ENCODE peak calls at places on chromosomes 4 and X, in nine cellular contexts. Z, F, N, V, M, R, E, Q and X are unnamed samples.

GRCh38 chr4:90951037-90951436 is 823.8 kb downstream of the CCSER1 start:
- DNase-seq in Z (no peak), M (no peak), R (no peak), N (no peak), E (no peak), Q (peak), F (no peak), V (no peak), X (no peak)

GRCh38 chr4:7422098-7422897 is 12.4 kb downstream of the PSAPL1 start:
- DNase-seq in E (no peak), Z (no peak), Q (no peak), M (no peak), F (no peak), R (peak), N (no peak), V (no peak), X (no peak)

GRCh38 chr4:118941799-118942198 is 53.1 kb downstream of the SYNPO2 start:
- DNase-seq in F (no peak), M (no peak), R (peak), V (no peak), Q (no peak), E (no peak), N (no peak), Z (no peak), X (no peak)

GRCh38 chr4:16192067-16192466 is 34.2 kb downstream of the TAPT1 start:
- DNase-seq in F (no peak), M (no peak), Z (no peak), V (no peak), Q (no peak), E (no peak), N (no peak), R (no peak), X (no peak)

GRCh38 chr4:183469936-183470335 is 25.5 kb downstream of the CDKN2AIP start:
- DNase-seq in M (no peak), V (no peak), F (no peak), Q (no peak), E (no peak), Z (no peak), N (no peak), R (no peak), X (no peak)

GRCh38 chr4:98242538-98242937 is 18.6 kb upstream of the RAP1GDS1 start:
- DNase-seq in R (no peak), Q (no peak), Z (no peak), N (no peak), M (no peak), V (no peak), F (no peak), E (no peak), X (no peak)

GRCh38 chrX:63664083-63664482 is 120.9 kb downstream of the ARHGEF9 start:
- DNase-seq in E (no peak), M (no peak), R (no peak), F (no peak), V (no peak), Q (no peak), Z (no peak), N (no peak), X (no peak)

GRCh38 chrX:87634361-87634760 is 116.8 kb downstream of the KLHL4 start:
- DNase-seq in E (no peak), V (no peak), N (no peak), Q (no peak), F (no peak), Z (no peak), M (no peak), R (no peak), X (no peak)

GRCh38 chr4:121126449-121127006 is 37.6 kb downstream of the TNIP3 start:
- DNase-seq in V (no peak), Q (no peak), E (no peak), Z (no peak), N (no peak), F (no peak), M (no peak), R (no peak), X (no peak)

GRCh38 chr4:98653890-98654867 is 4.2 kb downstream of the TSPAN5 start:
- DNase-seq in Z (no peak), F (no peak), R (peak), N (no peak), V (no peak), Q (no peak), E (no peak), M (peak), X (no peak)